ENCODE peak calls at places on chromosomes 11 and 22, in four cellular contexts. A is cardiac muscle cell, N is lower lobe of right lung, Q is pancreas. P is an unnamed sample.

GRCh38 chr22:46661221-46661851 is 41.1 kb downstream of the GRAMD4 start:
- DNase-seq in A (peak; percentile 40), N (no peak), Q (peak; percentile 53), P (no peak)

GRCh38 chr22:50737728-50738648 is at the start of gene ACR:
- DNase-seq in A (no peak), N (peak; percentile 21), Q (no peak), P (no peak)

GRCh38 chr11:12201016-12201985 is 90.9 kb downstream of the MICAL2 start:
- DNase-seq in A (peak; percentile 72), N (no peak), Q (no peak), P (no peak)

GRCh38 chr22:19430890-19431541 is 517 bp downstream of the HIRA start:
- DNase-seq in A (peak; percentile 58), N (peak; percentile 60), Q (peak; percentile 88), P (peak; percentile 85)

GRCh38 chr22:50184004-50184461 is 1.7 kb upstream of the TRABD start:
- DNase-seq in A (peak; percentile 76), N (peak; percentile 91), Q (peak; percentile 90), P (peak; percentile 78)

GRCh38 chr11:2663506-2663905 is 36.3 kb downstream of the KCNQ1OT1 start:
- DNase-seq in A (no peak), N (no peak), Q (no peak), P (no peak)

GRCh38 chr11:130721282-130721681 is 195.0 kb downstream of the SNX19 start:
- DNase-seq in A (no peak), N (no peak), Q (no peak), P (no peak)

GRCh38 chr11:76086713-76087635 is 119.3 kb downstream of the WNT11 start:
- DNase-seq in A (no peak), N (no peak), Q (no peak), P (no peak)

GRCh38 chr11:44627911-44628729 is 62.7 kb downstream of the CD82 start:
- DNase-seq in A (peak; percentile 15), N (peak; percentile 70), Q (no peak), P (no peak)

GRCh38 chr11:72668645-72669347 is 5.4 kb downstream of the PDE2A start:
- DNase-seq in A (no peak), N (no peak), Q (no peak), P (no peak)

GRCh38 chr11:60995798-60996197 is 24.3 kb downstream of the CD6 start:
- DNase-seq in A (no peak), N (no peak), Q (no peak), P (no peak)

GRCh38 chr22:32355760-32356159 is 1.9 kb upstream of the RFPL3 start:
- DNase-seq in A (no peak), N (no peak), Q (no peak), P (no peak)

GRCh38 chr22:44542561-44543222 is 44.7 kb upstream of the RTL6 start:
- DNase-seq in A (no peak), N (no peak), Q (no peak), P (no peak)

GRCh38 chr11:11968511-11969280 is 39.7 kb downstream of the DKK3 start:
- DNase-seq in A (no peak), N (no peak), Q (no peak), P (no peak)

GRCh38 chr22:37331034-37331428 is 48.7 kb downstream of the CYTH4 start:
- DNase-seq in A (no peak), N (no peak), Q (peak; percentile 32), P (no peak)

GRCh38 chr22:41021655-41022454 is 70.5 kb upstream of the EP300 start:
- DNase-seq in A (peak; percentile 77), N (peak; percentile 84), Q (peak; percentile 86), P (peak; percentile 83)

GRCh38 chr11:95282337-95282751 is 51.3 kb upstream of the SESN3 start:
- DNase-seq in A (no peak), N (no peak), Q (no peak), P (no peak)

GRCh38 chr22:42972592-42973535 is 42.1 kb downstream of the PACSIN2 start:
- DNase-seq in A (no peak), N (no peak), Q (no peak), P (peak; percentile 58)
- H3K4me1 ChIP-seq in A (peaks cover 8% of the 10 kb centered on the region), N (peaks cover 53% of the 10 kb centered on the region), Q (peaks cover 24% of the 10 kb centered on the region), P (peaks cover 37% of the 10 kb centered on the region)

DNA sequence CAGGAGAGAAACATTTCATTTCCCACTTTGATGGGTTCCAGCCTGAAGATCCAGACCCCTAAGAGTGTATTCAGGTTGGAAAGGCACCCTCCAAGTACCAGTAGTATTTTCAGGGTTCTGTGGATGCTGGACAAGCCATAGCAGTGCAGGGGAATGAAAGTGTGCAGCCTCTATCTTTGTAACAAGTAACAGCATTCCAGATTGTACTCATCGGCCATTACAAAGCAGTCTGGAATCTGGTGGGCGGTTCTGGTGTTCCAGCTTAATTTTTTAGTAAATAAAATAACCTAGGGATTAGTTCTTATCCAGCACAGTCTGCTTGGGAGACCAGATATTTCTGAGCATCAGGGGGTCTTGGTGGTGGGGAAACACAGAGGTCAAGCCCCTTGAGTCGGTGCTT is 22.6 kb downstream of the APLNR start:
- DNase-seq in A (peak; percentile 35), N (no peak), Q (no peak), P (peak; percentile 19)
- H3K4me3 ChIP-seq in A (no peak overlapping the region), N (no peak overlapping the region), Q (no peak overlapping the region), P (no peak overlapping the region)

GRCh38 chr11:77201370-77201769 is 73.3 kb downstream of the MYO7A start:
- DNase-seq in A (no peak), N (peak; percentile 25), Q (peak; percentile 28), P (no peak)
- H3K4me1 ChIP-seq in A (no peaks in the 10 kb centered on the region), N (no peaks in the 10 kb centered on the region), Q (no peaks in the 10 kb centered on the region), P (no peaks in the 10 kb centered on the region)

DNA sequence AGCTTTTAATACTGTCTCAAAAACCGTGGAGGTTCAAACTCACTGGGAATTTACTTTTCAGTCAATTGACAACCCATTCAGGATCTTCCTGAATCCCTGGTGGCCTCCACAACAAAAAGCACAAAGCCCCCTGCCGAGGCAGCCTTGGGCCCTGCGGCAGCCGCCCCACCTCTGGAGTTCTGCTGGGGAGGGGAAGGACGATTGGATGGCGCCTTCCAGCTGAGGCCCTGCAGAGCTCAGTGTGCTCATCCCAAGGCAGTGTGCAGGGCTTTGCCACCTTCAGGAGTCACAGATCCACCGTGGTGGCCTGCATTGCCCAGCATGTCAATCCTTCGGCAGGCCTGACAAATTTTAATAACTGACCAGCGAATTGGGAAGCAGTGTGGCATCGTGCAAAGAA is 7.4 kb downstream of the ZFTA start:
- DNase-seq in A (no peak), N (no peak), Q (no peak), P (no peak)
- H3K4me3 ChIP-seq in A (no peak overlapping the region), N (no peak overlapping the region), Q (no peak overlapping the region), P (no peak overlapping the region)

DNA sequence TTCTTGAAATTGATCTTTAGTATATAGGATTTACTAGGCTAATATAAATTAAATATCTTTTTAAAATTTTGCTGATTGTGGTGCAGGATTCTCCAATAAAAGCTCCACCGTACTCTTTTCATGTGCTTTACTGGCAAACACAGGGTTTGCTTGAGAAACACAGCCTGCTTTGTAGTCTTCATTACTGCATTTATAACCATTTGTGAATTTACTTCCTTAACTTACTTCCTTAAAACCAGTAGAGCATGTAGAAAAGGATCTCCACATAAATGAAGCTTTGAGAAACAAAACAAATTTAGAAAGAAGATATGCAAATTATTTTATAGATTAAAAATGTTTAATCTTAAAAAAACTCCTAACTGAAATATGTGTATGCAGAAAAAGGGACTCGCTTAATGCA is 28.8 kb downstream of the SWAP70 start:
- DNase-seq in A (no peak), N (no peak), Q (no peak), P (no peak)
- H3K4me1 ChIP-seq in A (peaks cover 20% of the 10 kb centered on the region), N (peaks cover 51% of the 10 kb centered on the region), Q (peaks cover 19% of the 10 kb centered on the region), P (no peaks in the 10 kb centered on the region)

DNA sequence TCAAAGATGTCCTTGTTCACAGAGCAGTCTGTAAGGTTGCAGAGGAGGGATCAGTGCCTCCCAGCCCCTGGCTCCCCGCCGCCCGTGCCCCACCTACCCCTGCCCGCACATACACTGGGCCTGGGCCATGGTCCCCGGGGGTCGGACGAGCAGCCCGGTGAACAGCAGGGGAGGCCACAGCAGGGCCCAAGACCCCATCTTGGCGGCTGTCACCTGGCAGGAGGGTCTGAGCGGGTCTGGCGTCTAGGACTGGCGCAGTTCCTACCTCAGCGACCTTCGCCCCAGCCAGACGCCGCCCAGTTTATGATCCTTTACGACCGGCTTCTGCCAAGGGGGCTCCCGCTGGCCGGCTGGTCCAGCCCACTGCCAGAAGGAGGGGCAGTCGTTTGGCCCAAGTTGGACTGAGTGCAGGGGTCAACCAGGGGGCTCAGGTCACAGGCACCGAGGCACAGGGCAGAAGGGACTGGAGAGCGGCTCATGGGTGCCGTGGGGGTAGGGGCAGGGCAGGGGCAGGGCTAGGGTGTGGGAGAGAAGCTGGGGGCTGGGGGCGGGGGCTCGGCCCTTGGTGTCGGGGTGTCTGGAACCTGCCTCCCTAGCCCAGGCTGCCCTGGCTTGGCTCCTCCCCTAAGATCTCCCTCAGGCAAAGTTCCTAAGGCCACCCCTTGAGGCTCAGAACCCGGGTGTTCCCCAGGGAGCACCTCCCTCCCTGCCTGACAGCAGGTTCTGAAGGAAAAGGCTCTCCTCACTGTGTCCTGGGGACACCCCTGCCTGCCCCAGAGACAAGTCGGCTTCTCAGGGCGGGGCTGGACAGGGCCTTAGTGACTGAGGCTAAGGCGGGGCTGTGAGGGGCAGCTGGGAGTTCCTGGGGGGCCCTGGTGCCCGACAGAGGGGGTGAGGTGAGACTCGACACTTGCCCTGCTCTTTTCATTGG is at the start of gene CDHR5:
- DNase-seq in A (no peak), N (peak; percentile 36), Q (peak; percentile 75), P (peak; percentile 86)
- H3K4me3 ChIP-seq in A (no peak within 1 kb of the TSS), N (no peak within 1 kb of the TSS), Q (no peak within 1 kb of the TSS), P (peak within 1 kb of the TSS; percentile 28)

DNA sequence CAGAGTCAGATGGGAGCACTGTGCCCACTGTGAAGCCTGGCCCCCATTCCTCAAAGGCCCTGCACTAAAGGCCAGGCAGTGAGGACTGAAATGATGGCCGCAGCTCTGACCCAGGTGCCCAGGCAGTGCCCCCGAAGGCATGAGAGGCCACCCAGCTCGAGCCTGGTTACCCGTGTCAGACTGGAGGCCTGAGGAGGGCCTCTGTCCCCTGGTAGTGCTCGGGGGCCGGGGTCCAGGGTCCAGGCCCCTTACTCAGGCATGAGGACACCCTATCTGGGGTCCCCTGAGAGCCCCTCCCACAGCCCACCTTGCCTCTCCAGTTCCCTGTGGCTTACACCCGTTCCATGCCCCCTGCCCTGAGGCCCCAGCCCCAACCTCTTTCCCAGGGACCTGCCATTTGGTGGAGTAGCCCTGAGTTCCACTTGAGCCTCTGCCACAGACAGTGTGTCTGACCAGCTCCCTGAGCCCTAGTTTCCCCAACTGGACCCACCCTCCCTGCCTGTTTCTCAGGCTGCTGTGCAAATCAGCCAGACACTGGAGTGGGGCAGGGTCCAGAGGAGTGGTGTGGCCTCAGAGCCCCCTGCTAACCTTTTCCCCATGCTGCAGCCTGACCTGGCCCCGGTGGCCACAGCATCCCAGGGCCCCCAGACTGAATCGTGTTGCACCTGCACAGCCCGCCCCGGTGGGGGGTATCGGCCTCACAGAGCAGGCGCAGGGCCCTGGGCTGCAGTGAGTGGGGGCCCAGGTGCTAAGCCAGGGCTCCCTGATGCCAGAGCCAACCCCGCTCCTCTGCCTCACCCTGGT is 10.8 kb upstream of the ANKRD13D start:
- DNase-seq in A (no peak), N (peak; percentile 42), Q (peak; percentile 65), P (peak; percentile 68)
- H3K4me1 ChIP-seq in A (peaks cover 20% of the 10 kb centered on the region), N (peaks cover 95% of the 10 kb centered on the region), Q (no peaks in the 10 kb centered on the region), P (peaks cover 48% of the 10 kb centered on the region)

GRCh38 chr22:24496234-24496633 is 1.1 kb downstream of the UPB1 start:
- DNase-seq in A (no peak), N (no peak), Q (no peak), P (no peak)

GRCh38 chr22:24495365-24495675 is 188 bp downstream of the UPB1 start:
- DNase-seq in A (no peak), N (no peak), Q (no peak), P (no peak)

GRCh38 chr22:24496661-24497060 is 1.5 kb downstream of the UPB1 start:
- DNase-seq in A (no peak), N (no peak), Q (no peak), P (no peak)

GRCh38 chr22:24494182-24494534 is 974 bp upstream of the UPB1 start:
- DNase-seq in A (no peak), N (no peak), Q (no peak), P (no peak)

GRCh38 chr22:24494535-24495364 is at the start of gene UPB1:
- DNase-seq in A (no peak), N (no peak), Q (peak; percentile 73), P (no peak)
- H3K4me3 ChIP-seq in A (no peak within 1 kb of the TSS), N (peak within 1 kb of the TSS; percentile 35), Q (no peak within 1 kb of the TSS), P (no peak within 1 kb of the TSS)

P was measured in mucosa of descending colon.